ENCODE peak calls at places on chromosomes 12 and 14, in nine cellular contexts. J is tibial nerve, E is thoracic aorta, X is tibial artery, Z is brain microvascular endothelial cell, R is esophagus muscularis mucosa, T is esophagus squamous epithelium, D is uterus, S is heart left ventricle. K is an unnamed sample.

GRCh38 chr12:106764738-106765137 is 9.7 kb upstream of the RIC8B start:
- DNase-seq in R (no peak), J (no peak), E (no peak), Z (no peak), T (no peak), X (no peak), D (no peak), S (no peak), K (no peak)

GRCh38 chr14:74326369-74327152 is 21.7 kb upstream of the VRTN start:
- DNase-seq in T (no peak), R (no peak), D (no peak), Z (no peak), J (no peak), S (no peak), X (no peak), E (no peak), K (no peak)

GRCh38 chr14:91373591-91374245 is 43.9 kb downstream of the CCDC88C start:
- DNase-seq in Z (no peak), S (no peak), D (no peak), E (no peak), J (no peak), R (no peak), T (no peak), X (no peak), K (no peak)

GRCh38 chr12:114447274-114447716 is 41.4 kb upstream of the TBX5 start:
- DNase-seq in X (no peak), Z (no peak), R (no peak), T (no peak), E (no peak), S (peak; percentile 32), D (no peak), J (no peak), K (no peak)

GRCh38 chr12:27453462-27453861 is 6.9 kb downstream of the SMCO2 start:
- DNase-seq in R (no peak), X (no peak), Z (no peak), J (no peak), D (no peak), S (no peak), E (no peak), T (no peak), K (no peak)

GRCh38 chr12:3656946-3657622 is 95.8 kb downstream of the CRACR2A start:
- DNase-seq in D (no peak), T (no peak), S (no peak), Z (no peak), J (no peak), X (no peak), R (no peak), E (no peak), K (no peak)

GRCh38 chr12:4221157-4221556 is 52.4 kb upstream of the CCND2 start:
- DNase-seq in X (no peak), J (no peak), D (no peak), Z (no peak), S (no peak), E (no peak), R (no peak), T (no peak), K (no peak)

GRCh38 chr12:29559194-29559593 is 61.7 kb upstream of the OVCH1 start:
- DNase-seq in T (no peak), X (no peak), E (no peak), S (no peak), D (no peak), J (no peak), Z (no peak), R (no peak), K (no peak)

GRCh38 chr12:23753627-23754358 is 195.7 kb downstream of the SOX5 start:
- DNase-seq in X (no peak), S (no peak), J (no peak), D (no peak), T (no peak), Z (no peak), R (no peak), E (no peak), K (no peak)

GRCh38 chr14:58107947-58108552 is 44.0 kb downstream of the ARMH4 start:
- DNase-seq in T (no peak), S (peak; percentile 31), R (no peak), X (no peak), Z (peak; percentile 40), E (no peak), J (peak; percentile 62), D (peak; percentile 57), K (peak; percentile 7)

GRCh38 chr12:56469007-56469930 is 891 bp downstream of the SPRYD4 start:
- DNase-seq in T (no peak), Z (no peak), X (no peak), R (no peak), E (no peak), S (no peak), J (no peak), D (no peak), K (no peak)

GRCh38 chr12:49483621-49484020 is 55.2 kb upstream of the KCNH3 start:
- DNase-seq in Z (no peak), R (no peak), T (no peak), D (no peak), X (no peak), E (no peak), J (no peak), S (no peak), K (no peak)
- H3K4me3 ChIP-seq in Z (no peak overlapping the region), R (no peak overlapping the region), T (no peak overlapping the region), D (no peak overlapping the region), X (no peak overlapping the region), E (no peak overlapping the region), J (no peak overlapping the region), S (no peak overlapping the region), K (no peak overlapping the region)

GRCh38 chr14:76509291-76509690 is 133.4 kb downstream of the ESRRB start:
- DNase-seq in X (no peak), S (no peak), R (no peak), D (no peak), J (no peak), Z (no peak), T (no peak), E (no peak), K (no peak)

GRCh38 chr14:76516884-76517283 is 140.9 kb downstream of the ESRRB start:
- DNase-seq in X (no peak), R (no peak), E (no peak), J (no peak), T (no peak), D (no peak), S (no peak), Z (no peak), K (no peak)

GRCh38 chr14:76518366-76518765 is 142.4 kb downstream of the ESRRB start:
- DNase-seq in Z (no peak), R (no peak), S (no peak), J (no peak), X (no peak), E (no peak), D (no peak), T (no peak), K (no peak)

GRCh38 chr14:76510255-76510654 is 134.3 kb downstream of the ESRRB start:
- DNase-seq in S (no peak), R (no peak), D (no peak), T (no peak), J (no peak), Z (no peak), E (no peak), X (no peak), K (no peak)

GRCh38 chr14:76514599-76514998 is 138.7 kb downstream of the ESRRB start:
- DNase-seq in E (no peak), J (no peak), T (no peak), R (no peak), D (no peak), Z (no peak), S (no peak), X (no peak), K (no peak)
- TF ChIP-seq CTCF in E (no peak), J (no peak), T (peak; percentile 10), R (no peak), D (no peak), Z (no peak), S (no peak), X (no peak), K (no peak)

GRCh38 chr14:22848391-22849164 is 12.2 kb downstream of the MMP14 start:
- DNase-seq in S (peak; percentile 71), T (no peak), Z (peak; percentile 61), X (peak; percentile 86), D (peak; percentile 93), J (peak; percentile 70), R (peak; percentile 94), E (peak; percentile 60), K (peak; percentile 82)
- H3K36me3 ChIP-seq in S (peaks cover 34% of the 10 kb centered on the region), T (peaks cover 38% of the 10 kb centered on the region), Z (peaks cover 35% of the 10 kb centered on the region), X (peaks cover 28% of the 10 kb centered on the region), D (no peaks in the 10 kb centered on the region), J (no peaks in the 10 kb centered on the region), R (peaks cover 36% of the 10 kb centered on the region), E (peaks cover 27% of the 10 kb centered on the region), K (peaks cover 27% of the 10 kb centered on the region)

GRCh38 chr14:104602315-104602932 is 2.1 kb downstream of the TMEM179 start:
- DNase-seq in Z (no peak), D (no peak), X (peak; percentile 4), J (no peak), S (no peak), T (no peak), E (no peak), R (no peak), K (no peak)

GRCh38 chr14:104601786-104602185 is 2.8 kb downstream of the TMEM179 start:
- DNase-seq in X (no peak), J (no peak), R (no peak), D (no peak), S (no peak), T (no peak), E (no peak), Z (no peak), K (no peak)

GRCh38 chr14:104602933-104603325 is 1.6 kb downstream of the TMEM179 start:
- DNase-seq in R (no peak), X (no peak), S (no peak), Z (no peak), T (no peak), D (no peak), E (no peak), J (no peak), K (no peak)

GRCh38 chr14:104603623-104604401 is 760 bp downstream of the TMEM179 start:
- DNase-seq in D (no peak), R (no peak), E (no peak), X (peak; percentile 10), T (no peak), S (no peak), J (no peak), Z (no peak), K (no peak)

DNA sequence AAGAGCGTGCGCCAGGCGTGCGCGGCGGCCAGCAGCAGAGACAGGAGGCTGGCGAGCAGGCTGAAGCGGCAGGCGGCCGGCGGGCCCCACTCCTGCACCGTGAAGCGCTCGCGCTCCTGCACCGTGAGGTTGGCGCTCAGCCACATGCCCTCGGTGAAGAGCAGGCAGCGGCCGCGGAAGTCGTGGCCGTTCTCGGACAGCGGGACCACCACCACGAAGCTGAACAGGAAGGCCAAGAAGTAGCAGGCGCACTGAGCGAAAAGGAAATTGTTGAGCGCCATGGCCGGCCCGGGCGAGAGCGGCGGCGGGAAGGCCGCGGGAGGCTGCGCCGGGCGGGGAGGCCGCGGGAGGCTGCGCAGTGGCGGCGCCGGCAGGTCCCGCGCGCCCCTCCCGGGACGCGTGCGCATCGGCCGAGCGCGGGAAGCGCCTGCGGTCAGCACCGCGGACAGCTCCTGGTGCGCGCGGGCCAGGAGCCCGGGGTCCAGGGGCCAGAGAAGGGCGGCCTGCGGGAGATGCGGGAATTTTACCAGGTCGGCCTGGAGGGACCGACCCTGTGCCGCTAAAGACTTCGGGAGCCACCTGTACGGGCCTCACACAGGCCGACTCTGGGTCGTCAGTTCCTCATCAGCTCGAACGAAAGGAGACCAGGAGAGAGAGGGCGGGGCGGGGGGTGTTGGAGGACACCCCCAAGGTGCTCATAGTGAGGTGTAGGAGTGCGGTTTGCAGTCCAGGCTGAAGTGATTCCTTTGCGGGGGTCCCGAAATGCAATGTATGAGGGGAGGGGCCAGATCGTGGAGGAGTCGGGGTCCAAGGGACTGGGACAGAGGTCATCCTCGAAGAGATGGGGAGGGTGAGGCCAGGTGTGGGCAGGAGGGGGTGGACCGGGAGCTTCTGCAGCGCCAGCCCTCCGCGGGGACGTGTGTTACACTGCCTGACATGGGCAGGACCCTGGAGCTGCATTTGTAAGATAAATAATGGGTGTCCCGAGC is at the start of gene TMEM179:
- DNase-seq in T (no peak), S (no peak), R (no peak), D (no peak), E (no peak), J (no peak), X (peak; percentile 13), Z (no peak), K (no peak)
- H3K4me3 ChIP-seq in T (no peak within 1 kb of the TSS), S (no peak within 1 kb of the TSS), R (peak within 1 kb of the TSS; percentile 36), D (no peak within 1 kb of the TSS), E (peak within 1 kb of the TSS; percentile 29), J (no peak within 1 kb of the TSS), X (no peak within 1 kb of the TSS), Z (no peak within 1 kb of the TSS), K (no peak within 1 kb of the TSS)

K was measured in BJ.